ENCODE peak calls at places on chromosome 16, in seven cellular contexts. T is prostate gland; Q is mucosa of descending colon; B is NB4; R is lung; S is CD8-positive, alpha-beta T cell; F is fibroblast of villous mesenchyme. Y is an unnamed sample.

GRCh38 chr16:87431926-87432325 is 39.8 kb downstream of the MAP1LC3B start:
- DNase-seq in T (no peak), F (peak; percentile 90), S (no peak), Q (peak; percentile 2), R (no peak), B (no peak), Y (peak; percentile 60)

GRCh38 chr16:15946257-15947044 is 3.0 kb upstream of the ABCC1 start:
- DNase-seq in F (peak; percentile 73), B (no peak), S (no peak), Q (no peak), R (no peak), T (peak; percentile 58), Y (peak; percentile 56)

GRCh38 chr16:19375561-19376158 is 42.0 kb upstream of the TMC5 start:
- DNase-seq in S (no peak), B (peak; percentile 57), T (peak; percentile 25), F (peak; percentile 66), R (no peak), Q (no peak), Y (peak; percentile 38)

GRCh38 chr16:20987049-20987448 is 86.5 kb downstream of the LYRM1 start:
- DNase-seq in T (no peak), B (no peak), Q (no peak), S (no peak), R (no peak), F (no peak), Y (no peak)

GRCh38 chr16:28193530-28194423 is 18.0 kb downstream of the XPO6 start:
- DNase-seq in R (no peak), T (no peak), S (no peak), B (peak; percentile 53), F (peak; percentile 96), Q (no peak), Y (peak; percentile 65)

GRCh38 chr16:89911375-89911774 is 7.3 kb upstream of the MC1R start:
- DNase-seq in S (no peak), R (no peak), B (no peak), Q (no peak), F (no peak), T (no peak), Y (no peak)

GRCh38 chr16:71846443-71846842 is 667 bp downstream of the ATXN1L start:
- DNase-seq in Q (peak; percentile 39), F (peak; percentile 38), S (no peak), R (no peak), B (peak; percentile 32), T (no peak), Y (no peak)

GRCh38 chr16:1002399-1003161 is 21.0 kb downstream of the SOX8 start:
- DNase-seq in R (no peak), Q (no peak), B (peak; percentile 61), T (no peak), F (peak; percentile 78), S (no peak), Y (peak; percentile 59)

GRCh38 chr16:9521749-9522370 is 430.4 kb downstream of the HAPSTR1 start:
- DNase-seq in F (no peak), R (no peak), Q (no peak), S (no peak), T (no peak), B (no peak), Y (no peak)

GRCh38 chr16:11833951-11834695 is 17.2 kb downstream of the RSL1D1 start:
- DNase-seq in B (peak; percentile 73), Q (no peak), S (no peak), R (no peak), T (no peak), F (peak; percentile 95), Y (no peak)

GRCh38 chr16:14529010-14529669 is 100.9 kb downstream of the PARN start:
- DNase-seq in F (peak; percentile 92), B (peak; percentile 81), R (peak; percentile 76), Q (peak; percentile 76), S (peak; percentile 10), T (peak; percentile 81), Y (peak; percentile 91)

GRCh38 chr16:11757671-11758545 is 15.3 kb upstream of the TXNDC11 start:
- DNase-seq in B (no peak), F (peak; percentile 89), T (peak; percentile 49), S (no peak), Q (no peak), R (no peak), Y (peak; percentile 86)

GRCh38 chr16:75288181-75288580 is 36.8 kb upstream of the BCAR1 start:
- DNase-seq in F (no peak), T (no peak), R (no peak), B (no peak), Q (no peak), S (no peak), Y (no peak)

GRCh38 chr16:2473999-2474876 is 689 bp upstream of the TBC1D24 start:
- DNase-seq in B (peak; percentile 74), T (no peak), S (peak; percentile 43), Q (peak; percentile 75), F (peak; percentile 44), R (no peak), Y (no peak)
- TF ChIP-seq CTCF in B (peak; percentile 22), T (peak; percentile 14), S (peak; percentile 21), Q (peak; percentile 50), F (peak; percentile 16), R (peak; percentile 59), Y (no peak)

DNA sequence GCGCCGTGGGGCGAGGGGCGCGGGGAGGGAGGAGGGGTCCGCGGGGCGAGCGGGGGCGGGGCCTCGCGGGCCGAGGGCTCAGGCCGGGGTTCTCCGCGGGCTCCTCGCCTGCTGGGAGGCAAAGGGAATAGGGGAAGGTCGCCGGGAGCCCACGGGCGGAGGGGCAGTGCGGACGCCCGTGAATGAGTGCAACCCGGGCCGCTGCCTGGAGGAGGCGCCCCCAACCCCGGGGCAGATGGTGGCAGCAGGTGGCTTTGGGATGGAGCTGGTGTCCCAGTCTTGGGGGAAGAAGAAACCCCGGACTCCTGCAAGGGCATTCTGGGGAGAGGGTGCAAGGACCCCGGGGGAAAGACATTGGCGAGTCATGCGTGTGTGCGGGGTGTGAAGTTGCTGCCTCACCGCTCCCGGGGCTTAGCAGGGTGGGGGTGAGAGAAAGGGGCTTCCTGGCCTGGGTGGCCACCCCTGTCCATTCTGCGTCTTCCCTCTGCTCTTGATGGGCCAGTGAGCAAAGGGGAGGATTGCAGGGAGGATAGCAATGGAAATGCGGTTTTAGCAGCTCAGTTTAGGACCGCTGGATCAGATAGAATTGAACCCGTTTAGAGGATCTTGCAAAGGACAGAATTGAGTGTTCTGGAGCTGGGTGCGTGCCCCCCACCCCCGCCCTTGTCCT is 508 bp downstream of the KIAA0513 start:
- DNase-seq in F (no peak), T (no peak), R (no peak), Q (peak; percentile 76), S (no peak), B (no peak), Y (no peak)
- TF ChIP-seq CTCF in F (peak; percentile 19), T (no peak), R (no peak), Q (no peak), S (no peak), B (no peak), Y (no peak)

GRCh38 chr16:56275801-56276200 is 84.5 kb downstream of the GNAO1 start:
- DNase-seq in T (no peak), B (no peak), R (no peak), S (no peak), F (no peak), Q (no peak), Y (no peak)

GRCh38 chr16:56279132-56279531 is 87.8 kb downstream of the GNAO1 start:
- DNase-seq in S (peak; percentile 10), Q (peak; percentile 38), F (no peak), B (peak; percentile 70), R (no peak), T (no peak), Y (no peak)

GRCh38 chr16:56275076-56275475 is 83.8 kb downstream of the GNAO1 start:
- DNase-seq in S (no peak), T (no peak), Q (no peak), R (no peak), F (no peak), B (no peak), Y (no peak)

GRCh38 chr16:56278196-56278855 is 87.0 kb downstream of the GNAO1 start:
- DNase-seq in T (no peak), S (no peak), B (no peak), F (no peak), R (no peak), Q (no peak), Y (no peak)

GRCh38 chr16:56277040-56277439 is 85.8 kb downstream of the GNAO1 start:
- DNase-seq in Q (no peak), S (no peak), T (no peak), F (no peak), B (no peak), R (no peak), Y (no peak)
- TF ChIP-seq CTCF in Q (no peak), S (no peak), T (no peak), F (peak; percentile 36), B (no peak), R (no peak), Y (peak; percentile 27)

DNA sequence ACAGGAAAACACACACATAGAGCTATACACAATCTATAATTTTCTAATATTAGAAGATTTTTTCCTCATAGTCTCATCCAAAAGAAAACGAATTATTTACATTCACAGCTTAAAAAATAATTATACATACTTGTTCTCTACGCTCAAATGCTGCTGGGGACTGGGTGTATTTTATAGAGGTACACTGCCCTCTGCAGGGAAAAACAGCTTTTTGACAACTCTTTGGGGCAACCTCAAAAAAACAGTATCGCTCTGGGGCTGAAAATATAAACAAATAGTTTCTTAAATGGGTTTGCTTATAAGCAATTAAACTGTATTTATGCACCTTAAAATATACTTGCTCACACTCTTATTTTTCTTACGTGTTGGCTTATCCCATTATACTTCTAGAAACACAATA is 261.8 kb upstream of the PSMD7 start:
- DNase-seq in S (no peak), T (no peak), F (peak; percentile 20), Q (no peak), R (no peak), B (peak; percentile 55), Y (no peak)
- TF ChIP-seq CTCF in S (no peak), T (no peak), F (peak; percentile 32), Q (no peak), R (no peak), B (peak; percentile 42), Y (peak; percentile 30)

DNA sequence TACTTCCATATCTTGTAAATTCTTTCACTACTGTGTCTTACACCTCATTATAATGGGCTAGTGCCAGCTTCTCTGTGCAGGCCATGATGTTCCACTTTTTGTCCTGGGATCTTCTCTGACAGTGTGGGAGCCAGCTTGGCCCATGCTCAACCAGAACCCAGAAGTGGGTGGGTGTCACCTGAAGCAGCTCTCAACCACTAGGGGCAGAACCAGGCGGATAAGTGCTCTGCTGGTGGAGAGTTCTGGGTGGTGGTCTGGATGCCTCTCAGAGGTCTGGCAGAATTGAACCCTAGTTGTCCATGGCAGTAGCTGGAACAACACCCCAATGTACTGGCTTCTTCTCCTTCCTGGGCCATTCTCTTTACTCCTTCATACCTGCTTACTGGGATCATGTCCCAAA is 254.1 kb upstream of the N4BP1 start:
- DNase-seq in Q (no peak), F (no peak), S (no peak), T (no peak), B (no peak), R (no peak), Y (no peak)
- TF ChIP-seq CTCF in Q (no peak), F (no peak), S (no peak), T (no peak), B (peak; percentile 24), R (no peak), Y (no peak)